ENCODE peak calls at places on chromosomes 3 and 15, in ten cellular contexts. B is AG10803, O is aorta, N is heart right ventricle, G is uterus, Q is upper lobe of right lung, Z is colonic mucosa, L is fibroblast of the aortic adventitia, A is RWPE2, F is cardiac fibroblast. C is an unnamed sample.

GRCh38 chr3:136261826-136262225 is 11.7 kb downstream of the PCCB start:
- DNase-seq in Z (no peak), Q (no peak), N (no peak), B (no peak), A (no peak), L (no peak), O (no peak), F (no peak), G (no peak), C (no peak)

GRCh38 chr3:162337630-162338029 is 841.0 kb downstream of the OTOL1 start:
- DNase-seq in Z (no peak), F (peak; percentile 12), L (no peak), O (no peak), G (no peak), N (no peak), A (no peak), Q (no peak), B (no peak), C (no peak)

GRCh38 chr15:36970522-36970921 is 129.8 kb downstream of the MEIS2 start:
- DNase-seq in Z (peak; percentile 18), N (no peak), L (no peak), Q (no peak), B (no peak), A (no peak), F (no peak), O (no peak), G (no peak), C (no peak)

GRCh38 chr3:104564045-104564643 is 802.6 kb upstream of the ALCAM start:
- DNase-seq in Z (peak; percentile 65), N (peak; percentile 12), F (peak; percentile 77), L (peak; percentile 63), O (no peak), A (no peak), G (peak; percentile 21), B (peak; percentile 56), Q (no peak), C (no peak)

GRCh38 chr3:4712109-4712508 is 219.0 kb downstream of the ITPR1 start:
- DNase-seq in F (peak; percentile 59), B (peak; percentile 88), L (peak; percentile 52), Z (peak; percentile 78), Q (no peak), G (peak; percentile 69), N (no peak), O (no peak), A (peak; percentile 86), C (no peak)

GRCh38 chr3:101091489-101091888 is 98.3 kb upstream of the ABI3BP start:
- DNase-seq in Z (no peak), N (no peak), A (no peak), L (peak; percentile 4), O (no peak), B (no peak), Q (no peak), F (peak; percentile 65), G (no peak), C (no peak)

GRCh38 chr3:48411041-48411588 is 18.8 kb downstream of the PLXNB1 start:
- DNase-seq in G (no peak), A (peak; percentile 32), F (no peak), Q (no peak), B (no peak), L (no peak), N (no peak), Z (no peak), O (peak; percentile 39), C (no peak)

GRCh38 chr3:20692675-20693074 is 506.7 kb upstream of the SGO1 start:
- DNase-seq in B (no peak), L (no peak), Q (no peak), N (no peak), Z (no peak), A (no peak), O (no peak), G (no peak), F (no peak), C (no peak)

GRCh38 chr3:128498901-128499530 is 6.0 kb upstream of the GATA2 start:
- DNase-seq in B (no peak), Z (peak; percentile 6), A (no peak), L (no peak), N (no peak), Q (no peak), F (no peak), G (peak; percentile 8), O (no peak), C (no peak)

GRCh38 chr3:29764603-29765254 is 483.9 kb downstream of the RBMS3 start:
- DNase-seq in L (peak; percentile 96), A (no peak), O (no peak), Z (no peak), B (peak; percentile 87), F (peak; percentile 96), N (peak; percentile 74), Q (no peak), G (no peak), C (no peak)

GRCh38 chr15:92425578-92426225 is 32.0 kb downstream of the ST8SIA2 start:
- DNase-seq in A (no peak), O (no peak), B (no peak), G (no peak), Z (no peak), F (no peak), L (no peak), N (no peak), Q (no peak), C (no peak)

GRCh38 chr3:40924559-40925058 is 274.7 kb upstream of the CTNNB1 start:
- DNase-seq in F (no peak), Q (no peak), G (no peak), A (no peak), Z (no peak), N (no peak), L (no peak), O (no peak), B (no peak), C (no peak)

GRCh38 chr3:32780735-32781210 is 37.0 kb upstream of the TRIM71 start:
- DNase-seq in N (peak; percentile 8), L (peak; percentile 25), G (no peak), O (peak; percentile 81), F (peak; percentile 49), B (peak; percentile 27), Z (peak; percentile 48), A (no peak), Q (peak; percentile 85), C (peak; percentile 98)

GRCh38 chr3:97705739-97706138 is 58.8 kb upstream of the ARL6 start:
- DNase-seq in O (no peak), L (no peak), Q (no peak), F (no peak), A (no peak), G (no peak), Z (no peak), B (no peak), N (no peak), C (no peak)

GRCh38 chr15:70628542-70628941 is 134.8 kb downstream of the UACA start:
- DNase-seq in G (no peak), O (no peak), Z (no peak), A (no peak), N (no peak), F (no peak), Q (no peak), B (no peak), L (no peak), C (no peak)

GRCh38 chr15:84734794-84735479 is 13.5 kb upstream of the ZNF592 start:
- DNase-seq in F (peak; percentile 21), Q (peak; percentile 78), L (no peak), A (peak; percentile 72), G (no peak), Z (peak; percentile 91), N (peak; percentile 47), B (no peak), O (peak; percentile 51), C (peak; percentile 95)

GRCh38 chr3:138289260-138289659 is 40.4 kb downstream of the NME9 start:
- DNase-seq in L (no peak), Z (no peak), O (no peak), N (no peak), G (no peak), Q (no peak), F (no peak), A (no peak), B (no peak), C (no peak)

GRCh38 chr15:63913786-63914185 is 80.0 kb upstream of the HERC1 start:
- DNase-seq in A (no peak), Q (no peak), N (no peak), L (no peak), O (no peak), F (no peak), G (no peak), Z (no peak), B (no peak), C (no peak)
- H3K4me3 ChIP-seq in A (no peak overlapping the region), Q (no peak overlapping the region), N (no peak overlapping the region), L (no peak overlapping the region), O (no peak overlapping the region), F (no peak overlapping the region), G (no peak overlapping the region), Z (no peak overlapping the region), B (no peak overlapping the region), C (no peak overlapping the region)

GRCh38 chr3:113629941-113630340 is 66.5 kb downstream of the USF3 start:
- DNase-seq in N (no peak), O (no peak), Q (no peak), G (no peak), Z (peak; percentile 51), A (no peak), B (no peak), L (no peak), F (no peak), C (no peak)
- H3K4me3 ChIP-seq in N (no peak overlapping the region), O (no peak overlapping the region), Q (no peak overlapping the region), G (no peak overlapping the region), Z (no peak overlapping the region), A (no peak overlapping the region), B (no peak overlapping the region), L (no peak overlapping the region), F (no peak overlapping the region), C (no peak overlapping the region)

GRCh38 chr15:68210409-68210756 is 5.3 kb upstream of the CALML4 start:
- DNase-seq in O (no peak), A (no peak), Q (peak; percentile 44), B (no peak), F (no peak), L (no peak), G (no peak), Z (no peak), N (no peak), C (no peak)
- H3K4me3 ChIP-seq in O (no peak overlapping the region), A (no peak overlapping the region), Q (no peak overlapping the region), B (peak overlapping the region; percentile 36), F (no peak overlapping the region), L (no peak overlapping the region), G (no peak overlapping the region), Z (no peak overlapping the region), N (no peak overlapping the region), C (no peak overlapping the region)

GRCh38 chr15:41501961-41502786 is 8.5 kb downstream of the ITPKA start:
- DNase-seq in A (no peak), Q (peak; percentile 66), L (no peak), B (no peak), N (no peak), O (no peak), F (no peak), G (no peak), Z (no peak), C (no peak)
- H3K4me3 ChIP-seq in A (no peak overlapping the region), Q (peak overlapping the region; percentile 29), L (no peak overlapping the region), B (no peak overlapping the region), N (no peak overlapping the region), O (no peak overlapping the region), F (no peak overlapping the region), G (no peak overlapping the region), Z (peak overlapping the region; percentile 4), C (no peak overlapping the region)

DNA sequence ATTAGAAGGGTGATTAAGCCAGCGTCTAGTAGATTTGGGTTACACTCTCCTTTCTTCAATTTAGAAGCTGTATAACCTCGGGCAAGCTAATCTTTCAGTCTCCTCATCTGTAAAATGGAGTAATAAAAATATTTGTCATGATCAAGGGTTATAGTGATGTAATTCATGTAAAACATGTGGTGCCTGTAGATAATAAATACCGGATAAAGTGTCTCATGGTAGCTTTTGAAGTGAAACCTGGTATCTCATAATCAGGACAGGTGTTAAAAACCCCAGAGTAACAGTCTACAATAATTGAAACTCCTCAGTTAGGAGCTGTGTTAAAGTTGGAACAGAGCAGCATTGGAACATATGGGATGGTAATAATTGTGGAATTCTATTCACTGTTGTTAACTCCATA is 919 bp upstream of the KNL1 start:
- DNase-seq in L (no peak), F (no peak), Q (no peak), N (no peak), Z (no peak), A (no peak), O (no peak), G (no peak), B (no peak), C (no peak)
- H3K4me3 ChIP-seq in L (no peak overlapping the region), F (no peak overlapping the region), Q (peak overlapping the region; percentile 76), N (no peak overlapping the region), Z (no peak overlapping the region), A (no peak overlapping the region), O (no peak overlapping the region), G (no peak overlapping the region), B (no peak overlapping the region), C (no peak overlapping the region)

C was measured in iPS DF 6.9.